ENCODE peak calls at places on chromosomes 5 and 9, in five cellular contexts. R, V, M, U and F are unnamed samples.

GRCh38 chr9:98374385-98375051 is 119.1 kb upstream of the TBC1D2 start:
- DNase-seq in R (peak), V (no peak), M (peak), U (no peak), F (no peak)

GRCh38 chr5:75510836-75511434 is 494 bp downstream of the CERT1 start:
- DNase-seq in R (no peak), V (no peak), M (no peak), U (no peak), F (no peak)

GRCh38 chr5:62938927-62939326 is 360.3 kb downstream of the LRRC70 start:
- DNase-seq in R (no peak), V (no peak), M (peak), U (no peak), F (no peak)

GRCh38 chr9:82334286-82334685 is 345.7 kb downstream of the SPATA31D1 start:
- DNase-seq in R (peak), V (no peak), M (peak), U (no peak), F (no peak)

GRCh38 chr5:124162782-124163532 is 583.5 kb downstream of the ZNF608 start:
- DNase-seq in R (no peak), V (no peak), M (peak), U (no peak), F (no peak)

GRCh38 chr5:67886761-67887160 is 328.8 kb upstream of the PIK3R1 start:
- DNase-seq in R (no peak), V (no peak), M (no peak), U (no peak), F (no peak)

GRCh38 chr5:149951138-149951749 is 6.7 kb upstream of the PDE6A start:
- DNase-seq in R (no peak), V (no peak), M (no peak), U (no peak), F (no peak)

GRCh38 chr9:100217536-100217935 is 118.5 kb downstream of the INVS start:
- DNase-seq in R (no peak), V (no peak), M (no peak), U (no peak), F (no peak)

GRCh38 chr5:982377-983237 is 26.0 kb upstream of the NKD2 start:
- DNase-seq in R (no peak), V (no peak), M (no peak), U (no peak), F (no peak)

GRCh38 chr5:1901081-1901480 is 18.4 kb upstream of the IRX4 start:
- DNase-seq in R (no peak), V (no peak), M (no peak), U (no peak), F (no peak)

GRCh38 chr5:154211611-154212390 is 21.3 kb downstream of the GALNT10 start:
- DNase-seq in R (no peak), V (no peak), M (peak), U (no peak), F (no peak)

GRCh38 chr5:152116926-152117325 is 192.3 kb upstream of the GLRA1 start:
- DNase-seq in R (no peak), V (no peak), M (no peak), U (no peak), F (no peak)

GRCh38 chr9:34253460-34253837 is 74.6 kb downstream of the UBAP1 start:
- DNase-seq in R (peak), V (no peak), M (peak), U (no peak), F (peak)

GRCh38 chr9:127910613-127911205 is 6.1 kb downstream of the ST6GALNAC4 start:
- DNase-seq in R (no peak), V (peak), M (peak), U (no peak), F (no peak)

GRCh38 chr9:121985792-121986494 is 107.2 kb downstream of the TTLL11 start:
- DNase-seq in R (no peak), V (no peak), M (peak), U (no peak), F (no peak)

GRCh38 chr9:130381660-130382059 is 63.1 kb upstream of the ASS1 start:
- DNase-seq in R (no peak), V (no peak), M (no peak), U (no peak), F (no peak)

GRCh38 chr5:658103-658502 is 35.0 kb downstream of the TPPP start:
- DNase-seq in R (no peak), V (no peak), M (no peak), U (no peak), F (no peak)

GRCh38 chr9:133657120-133657661 is 21.0 kb downstream of the DBH start:
- DNase-seq in R (no peak), V (peak), M (peak), U (no peak), F (no peak)

GRCh38 chr9:115492869-115493268 is 374.9 kb upstream of the TNC start:
- DNase-seq in R (no peak), V (no peak), M (no peak), U (no peak), F (no peak)

GRCh38 chr5:141898448-141899094 is 20.4 kb upstream of the PCDH1 start:
- DNase-seq in R (no peak), V (no peak), M (no peak), U (no peak), F (no peak)

GRCh38 chr9:129838707-129839259 is 3.5 kb downstream of the USP20 start:
- DNase-seq in R (peak), V (no peak), M (peak), U (no peak), F (peak)

GRCh38 chr9:90489066-90489465 is 153.6 kb downstream of the DIRAS2 start:
- DNase-seq in R (no peak), V (no peak), M (no peak), U (no peak), F (no peak)

GRCh38 chr9:4762108-4762888 is 21.3 kb upstream of the AK3 start:
- DNase-seq in R (peak), V (peak), M (peak), U (peak), F (peak)

GRCh38 chr5:14864181-14864812 is 7.3 kb downstream of the ANKH start:
- DNase-seq in R (no peak), V (no peak), M (no peak), U (no peak), F (no peak)

GRCh38 chr5:6583049-6583880 is 49.6 kb downstream of the NSUN2 start:
- DNase-seq in R (no peak), V (peak), M (peak), U (no peak), F (no peak)

GRCh38 chr5:174714751-174715150 is 9.6 kb upstream of the MSX2 start:
- DNase-seq in R (no peak), V (no peak), M (no peak), U (no peak), F (no peak)

GRCh38 chr5:159459132-159459627 is 128.9 kb upstream of the IL12B start:
- DNase-seq in R (no peak), V (no peak), M (no peak), U (no peak), F (no peak)

GRCh38 chr5:59035681-59036080 is 452.8 kb downstream of the RAB3C start:
- DNase-seq in R (no peak), V (no peak), M (no peak), U (no peak), F (no peak)

GRCh38 chr5:155508673-155509072 is 495.1 kb downstream of the KIF4B start:
- DNase-seq in R (no peak), V (no peak), M (no peak), U (no peak), F (no peak)

GRCh38 chr5:68548959-68549676 is 333.6 kb downstream of the PIK3R1 start:
- DNase-seq in R (no peak), V (no peak), M (peak), U (no peak), F (no peak)

GRCh38 chr5:74864823-74865222 is 1.4 kb downstream of the FAM169A start:
- DNase-seq in R (no peak), V (no peak), M (no peak), U (no peak), F (no peak)